ENCODE peak calls at places on chromosomes 4 and X, in five cellular contexts. One of them, this sample, is unnamed.

GRCh38 chr4:142596121-142596520 is 250.0 kb downstream of the INPP4B start:
- DNase-seq in ELF-1: no peak
- DNase-seq in heart right ventricle: no peak
- DNase-seq in substantia nigra: no peak
- DNase-seq in memory B cell: no peak
- DNase-seq in this sample: no peak

GRCh38 chr4:105784761-105785160 is 76.2 kb downstream of the GSTCD start:
- DNase-seq in ELF-1: no peak
- DNase-seq in memory B cell: no peak
- DNase-seq in heart right ventricle: no peak
- DNase-seq in substantia nigra: no peak
- DNase-seq in this sample: no peak

GRCh38 chr4:133186845-133187244 is 37.8 kb downstream of the PCDH10 start:
- DNase-seq in substantia nigra: no peak
- DNase-seq in memory B cell: no peak
- DNase-seq in heart right ventricle: no peak
- DNase-seq in ELF-1: no peak
- DNase-seq in this sample: no peak

GRCh38 chrX:129678176-129678880 is 23.6 kb upstream of the APLN start:
- DNase-seq in memory B cell: peak
- DNase-seq in substantia nigra: peak
- DNase-seq in ELF-1: peak
- DNase-seq in heart right ventricle: peak
- DNase-seq in this sample: peak

GRCh38 chrX:115232933-115233496 is 881 bp downstream of the LRCH2 start:
- DNase-seq in ELF-1: no peak
- DNase-seq in memory B cell: no peak
- DNase-seq in heart right ventricle: no peak
- DNase-seq in substantia nigra: no peak
- DNase-seq in this sample: no peak

GRCh38 chr4:105191621-105192210 is 45.0 kb downstream of the TET2 start:
- DNase-seq in heart right ventricle: no peak
- DNase-seq in substantia nigra: no peak
- DNase-seq in ELF-1: no peak
- DNase-seq in memory B cell: no peak
- DNase-seq in this sample: no peak

GRCh38 chrX:37420179-37420578 is 71.0 kb downstream of the PRRG1 start:
- DNase-seq in heart right ventricle: no peak
- DNase-seq in ELF-1: no peak
- DNase-seq in memory B cell: no peak
- DNase-seq in substantia nigra: no peak
- DNase-seq in this sample: no peak

GRCh38 chr4:122700178-122700725 is 32.3 kb upstream of the BBS12 start:
- DNase-seq in ELF-1: peak
- DNase-seq in heart right ventricle: peak
- DNase-seq in substantia nigra: no peak
- DNase-seq in memory B cell: no peak
- DNase-seq in this sample: no peak

GRCh38 chr4:129355031-129355430 is 259.1 kb downstream of the C4orf33 start:
- DNase-seq in memory B cell: no peak
- DNase-seq in heart right ventricle: no peak
- DNase-seq in ELF-1: no peak
- DNase-seq in substantia nigra: no peak
- DNase-seq in this sample: no peak

GRCh38 chrX:41150043-41150442 is 64.8 kb downstream of the USP9X start:
- DNase-seq in substantia nigra: no peak
- DNase-seq in heart right ventricle: no peak
- DNase-seq in ELF-1: no peak
- DNase-seq in memory B cell: no peak
- DNase-seq in this sample: no peak

GRCh38 chr4:109040441-109040840 is 262.0 kb downstream of the COL25A1 start:
- DNase-seq in substantia nigra: no peak
- DNase-seq in ELF-1: no peak
- DNase-seq in memory B cell: no peak
- DNase-seq in heart right ventricle: no peak
- DNase-seq in this sample: no peak

GRCh38 chrX:53073115-53073581 is 9.0 kb upstream of the TSPYL2 start:
- DNase-seq in substantia nigra: no peak
- DNase-seq in memory B cell: no peak
- DNase-seq in ELF-1: peak
- DNase-seq in heart right ventricle: no peak
- DNase-seq in this sample: no peak

GRCh38 chr4:173130671-173131070 is 37.9 kb upstream of the GALNT7 start:
- DNase-seq in ELF-1: no peak
- DNase-seq in heart right ventricle: no peak
- DNase-seq in substantia nigra: no peak
- DNase-seq in memory B cell: no peak
- DNase-seq in this sample: no peak

GRCh38 chr4:3177905-3178304 is 71.1 kb upstream of the MSANTD1 start:
- DNase-seq in substantia nigra: no peak
- DNase-seq in heart right ventricle: no peak
- DNase-seq in ELF-1: no peak
- DNase-seq in memory B cell: no peak
- DNase-seq in this sample: no peak

GRCh38 chr4:105022811-105023667 is 123.6 kb upstream of the TET2 start:
- DNase-seq in memory B cell: no peak
- DNase-seq in ELF-1: peak
- DNase-seq in substantia nigra: no peak
- DNase-seq in heart right ventricle: no peak
- DNase-seq in this sample: no peak

GRCh38 chr4:36183232-36183631 is 61.1 kb downstream of the ARAP2 start:
- DNase-seq in heart right ventricle: no peak
- DNase-seq in ELF-1: no peak
- DNase-seq in substantia nigra: no peak
- DNase-seq in memory B cell: no peak
- DNase-seq in this sample: no peak

GRCh38 chrX:40449396-40449795 is 131.4 kb upstream of the ATP6AP2 start:
- DNase-seq in heart right ventricle: no peak
- DNase-seq in ELF-1: no peak
- DNase-seq in substantia nigra: no peak
- DNase-seq in memory B cell: no peak
- DNase-seq in this sample: no peak

GRCh38 chrX:103630171-103630511 is 1.4 kb downstream of the TCEAL1 start:
- DNase-seq in substantia nigra: no peak
- DNase-seq in ELF-1: no peak
- DNase-seq in heart right ventricle: no peak
- DNase-seq in memory B cell: no peak
- DNase-seq in this sample: no peak

GRCh38 chr4:153757407-153757806 is 2.4 kb downstream of the RNF175 start:
- DNase-seq in substantia nigra: no peak
- DNase-seq in heart right ventricle: no peak
- DNase-seq in ELF-1: peak
- DNase-seq in memory B cell: no peak
- DNase-seq in this sample: no peak

GRCh38 chr4:10983274-10983673 is 298.7 kb upstream of the CLNK start:
- DNase-seq in substantia nigra: no peak
- DNase-seq in ELF-1: peak
- DNase-seq in memory B cell: peak
- DNase-seq in heart right ventricle: no peak
- DNase-seq in this sample: peak

GRCh38 chr4:59222231-59222630 is 1977.9 kb upstream of the ADGRL3 start:
- DNase-seq in heart right ventricle: no peak
- DNase-seq in memory B cell: no peak
- DNase-seq in ELF-1: no peak
- DNase-seq in substantia nigra: no peak
- DNase-seq in this sample: no peak

This sample was measured in naive thymus-derived CD4-positive, alpha-beta T cell.